ENCODE peak calls at places on chromosomes 5 and 9, in ten cellular contexts. K, M, B, H, D, Z, R, Y, A and S are unnamed samples.

GRCh38 chr5:108655750-108656450 is 91.8 kb upstream of the FER start:
- DNase-seq in A (peak), B (no peak), M (no peak), D (no peak), K (no peak), R (no peak), H (peak), Y (peak), Z (peak), S (peak)

GRCh38 chr5:38751103-38751502 is 94.7 kb upstream of the OSMR start:
- DNase-seq in Y (no peak), H (no peak), Z (no peak), D (no peak), K (no peak), A (no peak), B (no peak), R (no peak), M (no peak), S (peak)

GRCh38 chr5:103867857-103868598 is 305.4 kb upstream of the NUDT12 start:
- DNase-seq in Z (no peak), B (no peak), D (no peak), R (no peak), A (no peak), K (no peak), M (no peak), H (no peak), Y (peak), S (no peak)

GRCh38 chr5:73638344-73639095 is 12.5 kb downstream of the ARHGEF28 start:
- DNase-seq in Y (peak), B (no peak), A (peak), R (no peak), Z (peak), M (no peak), D (no peak), K (no peak), H (peak), S (peak)

GRCh38 chr5:34915856-34916192 is 313 bp downstream of the BRIX1 start:
- DNase-seq in A (no peak), M (no peak), B (no peak), Z (no peak), K (no peak), R (no peak), D (no peak), H (peak), Y (no peak), S (no peak)

GRCh38 chr9:14062449-14063187 is 251.3 kb downstream of the NFIB start:
- DNase-seq in B (no peak), Y (peak), A (peak), Z (peak), K (no peak), M (no peak), H (peak), D (no peak), R (no peak), S (no peak)

GRCh38 chr5:155136451-155136850 is 122.9 kb downstream of the KIF4B start:
- DNase-seq in M (no peak), D (no peak), H (no peak), R (no peak), B (no peak), A (no peak), Y (no peak), Z (no peak), K (no peak), S (no peak)

GRCh38 chr5:172004824-172005237 is 1.6 kb downstream of the FBXW11 start:
- DNase-seq in B (no peak), D (no peak), R (no peak), H (no peak), A (peak), M (no peak), Z (peak), K (no peak), Y (peak), S (no peak)

GRCh38 chr9:12923472-12924009 is 148.7 kb downstream of the LURAP1L start:
- DNase-seq in Z (peak), Y (peak), R (no peak), M (peak), A (peak), D (no peak), K (peak), B (no peak), H (no peak), S (peak)

GRCh38 chr9:27564685-27565084 is 8.6 kb downstream of the C9orf72 start:
- DNase-seq in R (no peak), H (no peak), B (no peak), A (no peak), Z (no peak), Y (no peak), D (no peak), K (no peak), M (no peak), S (no peak)

GRCh38 chr9:123372766-123373446 is 16.9 kb downstream of the CRB2 start:
- DNase-seq in Y (no peak), D (no peak), A (no peak), R (no peak), Z (no peak), H (no peak), B (no peak), K (no peak), M (no peak), S (no peak)

GRCh38 chr9:88807426-88807825 is 183.8 kb upstream of the S1PR3 start:
- DNase-seq in K (no peak), A (no peak), B (no peak), H (no peak), R (no peak), Y (no peak), Z (no peak), D (no peak), M (no peak), S (no peak)

GRCh38 chr9:129773262-129774048 is 20.6 kb upstream of the PTGES start:
- DNase-seq in Y (peak), M (peak), Z (peak), B (peak), A (peak), R (no peak), D (peak), K (no peak), H (peak), S (peak)

DNA sequence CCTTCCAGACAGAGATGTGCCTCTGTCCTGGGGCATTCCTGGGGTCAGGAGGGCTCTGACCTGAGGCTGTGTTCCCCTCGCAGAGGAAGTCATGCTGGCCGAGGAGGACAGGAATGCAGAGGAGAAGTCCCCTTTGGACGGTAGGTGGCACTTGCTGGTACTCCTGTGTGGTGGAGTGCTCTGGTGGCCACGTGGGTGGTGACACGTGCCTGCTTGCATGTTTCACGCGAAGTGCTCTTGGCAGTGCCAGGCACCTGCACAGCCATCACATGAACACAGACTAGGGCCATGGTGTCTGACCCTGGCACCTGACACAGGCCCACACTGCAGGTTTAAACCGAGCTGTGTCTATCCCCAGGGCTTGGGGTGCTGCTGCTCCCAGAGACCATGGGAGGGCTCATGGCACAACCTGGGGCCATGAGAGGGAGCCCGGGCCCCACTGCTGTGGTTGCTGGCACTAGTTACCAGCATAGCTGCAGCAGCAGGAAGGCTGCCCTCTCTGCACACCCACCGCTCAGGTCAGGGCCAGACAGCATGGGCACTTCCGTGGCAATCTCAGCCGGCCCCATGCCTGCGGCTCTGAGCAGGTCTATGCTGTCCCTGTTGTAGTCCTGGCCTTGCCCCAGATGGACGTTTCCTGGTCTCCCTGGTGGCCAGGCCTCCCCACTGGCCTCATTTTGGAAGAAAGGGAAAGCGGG is 79.3 kb downstream of the CACNA1B start:
- DNase-seq in Z (no peak), K (no peak), Y (no peak), M (no peak), A (no peak), H (no peak), B (peak), D (no peak), R (no peak), S (no peak)
- TF ChIP-seq CTCF in Z (no peak), K (no peak), Y (no peak), M (no peak), A (no peak), H (no peak), B (no peak), D (peak), R (no peak), S (no peak)

DNA sequence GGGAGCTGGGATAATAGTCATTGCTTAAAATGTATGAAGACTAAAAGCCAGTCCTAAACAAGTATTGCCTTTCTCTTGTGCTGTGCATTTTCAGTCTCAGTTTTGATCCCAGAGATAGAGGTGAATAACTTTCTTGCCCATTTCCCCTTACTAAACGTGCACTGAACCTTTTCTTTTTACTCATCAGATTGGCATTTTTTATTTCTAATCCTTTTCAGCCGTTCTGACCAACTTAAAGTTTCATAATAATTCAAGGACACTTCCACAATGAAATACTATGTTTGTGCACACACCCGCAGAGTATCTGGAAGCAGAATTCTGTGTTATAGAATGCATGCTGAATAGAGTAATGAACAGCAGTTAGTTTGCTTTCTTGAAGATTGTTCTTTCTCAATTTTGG is 343.6 kb downstream of the LRRC70 start:
- DNase-seq in A (no peak), R (no peak), H (no peak), Z (no peak), B (no peak), K (no peak), M (no peak), Y (no peak), D (no peak), S (no peak)
- TF ChIP-seq CTCF in A (no peak), R (no peak), H (no peak), Z (no peak), B (no peak), K (no peak), M (no peak), Y (no peak), D (no peak), S (no peak)

GRCh38 chr5:86546582-86546981 is 71.2 kb upstream of the COX7C start:
- DNase-seq in D (no peak), H (no peak), K (no peak), B (no peak), Y (no peak), Z (no peak), A (no peak), R (no peak), M (no peak), S (peak)
- TF ChIP-seq CTCF in D (no peak), H (no peak), K (no peak), B (no peak), Y (no peak), Z (no peak), A (no peak), R (no peak), M (no peak), S (no peak)

GRCh38 chr5:98750693-98751092 is 22.8 kb upstream of the RGMB start:
- DNase-seq in H (no peak), B (no peak), Y (no peak), R (no peak), D (peak), K (no peak), A (no peak), Z (no peak), M (no peak), S (peak)
- TF ChIP-seq CTCF in H (peak), B (no peak), Y (peak), R (peak), D (peak), K (peak), A (no peak), Z (peak), M (no peak), S (peak)

GRCh38 chr5:151923865-151924264 is 786 bp downstream of the GLRA1 start:
- DNase-seq in M (peak), Y (no peak), B (no peak), A (no peak), D (no peak), R (no peak), H (peak), Z (no peak), K (no peak), S (peak)
- TF ChIP-seq CTCF in M (no peak), Y (peak), B (no peak), A (peak), D (peak), R (peak), H (peak), Z (peak), K (no peak), S (peak)